ENCODE peak calls at places on chromosomes 6 and 20, in four cellular contexts. J, R, A and O are unnamed samples.

GRCh38 chr20:5658897-5659296 is 91.3 kb upstream of the SHLD1 start:
- DNase-seq in R (no peak), A (peak), J (peak), O (no peak)

GRCh38 chr20:9344080-9344920 is 170.1 kb upstream of the LAMP5 start:
- DNase-seq in A (no peak), J (no peak), R (no peak), O (no peak)

GRCh38 chr6:158531566-158531965 is 28.3 kb upstream of the TMEM181 start:
- DNase-seq in R (no peak), J (no peak), A (no peak), O (no peak)

GRCh38 chr20:11540558-11540957 is 377.1 kb upstream of the BTBD3 start:
- DNase-seq in A (no peak), R (no peak), J (no peak), O (peak)

GRCh38 chr6:137471497-137471896 is 22.7 kb downstream of the OLIG3 start:
- DNase-seq in A (no peak), J (no peak), R (no peak), O (no peak)

GRCh38 chr6:113488812-113489685 is 368.1 kb upstream of the MARCKS start:
- DNase-seq in J (no peak), R (no peak), A (no peak), O (no peak)

GRCh38 chr20:6590891-6591679 is 176.4 kb upstream of the BMP2 start:
- DNase-seq in J (peak), A (no peak), R (peak), O (no peak)

GRCh38 chr6:48200874-48201273 is 89.9 kb upstream of the PTCHD4 start:
- DNase-seq in R (no peak), A (no peak), J (no peak), O (no peak)

GRCh38 chr6:24838081-24838480 is 39.4 kb upstream of the ARMH2 start:
- DNase-seq in A (no peak), R (no peak), J (no peak), O (no peak)

GRCh38 chr6:52497652-52498408 is 77.7 kb downstream of the EFHC1 start:
- DNase-seq in J (no peak), R (no peak), A (no peak), O (no peak)

GRCh38 chr6:41424370-41425058 is 89.1 kb downstream of the NCR2 start:
- DNase-seq in A (peak), J (peak), R (peak), O (peak)

GRCh38 chr20:48405909-48406308 is 421.9 kb downstream of the PREX1 start:
- DNase-seq in A (no peak), J (no peak), R (no peak), O (peak)

GRCh38 chr6:129882510-129883023 is 21.5 kb upstream of the TMEM244 start:
- DNase-seq in A (no peak), J (no peak), R (no peak), O (no peak)

GRCh38 chr20:24648481-24648880 is 179.1 kb downstream of the SYNDIG1 start:
- DNase-seq in R (no peak), J (no peak), A (no peak), O (no peak)

GRCh38 chr20:51062065-51062464 is 39.2 kb upstream of the KCNG1 start:
- DNase-seq in R (no peak), A (no peak), J (no peak), O (no peak)

GRCh38 chr20:14879020-14879697 is 541.7 kb upstream of the FLRT3 start:
- DNase-seq in A (no peak), J (peak), R (no peak), O (no peak)

GRCh38 chr6:128807577-128807976 is 75.4 kb upstream of the LAMA2 start:
- DNase-seq in A (peak), J (peak), R (peak), O (no peak)

GRCh38 chr20:63738687-63739128 is 868 bp upstream of the SLC2A4RG start:
- DNase-seq in A (peak), R (no peak), J (no peak), O (no peak)

GRCh38 chr6:40788661-40789111 is 201.5 kb upstream of the LRFN2 start:
- DNase-seq in A (no peak), R (no peak), J (no peak), O (no peak)

GRCh38 chr6:159946912-159947311 is 22.0 kb upstream of the IGF2R start:
- DNase-seq in J (no peak), R (no peak), A (no peak), O (no peak)

GRCh38 chr6:36616888-36617521 is 22.8 kb downstream of the SRSF3 start:
- DNase-seq in J (no peak), A (no peak), R (no peak), O (no peak)

GRCh38 chr6:99458319-99458718 is 33.2 kb upstream of the PNISR start:
- DNase-seq in J (peak), R (peak), A (no peak), O (peak)

GRCh38 chr6:13873288-13874190 is 51.2 kb upstream of the RNF182 start:
- DNase-seq in A (peak), R (peak), J (no peak), O (no peak)

GRCh38 chr6:68975064-68975463 is 340.0 kb downstream of the ADGRB3 start:
- DNase-seq in J (peak), A (peak), R (no peak), O (no peak)

GRCh38 chr6:124197148-124197547 is 393.5 kb downstream of the NKAIN2 start:
- DNase-seq in R (no peak), A (no peak), J (no peak), O (no peak)

GRCh38 chr6:139982652-139983051 is 608.2 kb upstream of the CITED2 start:
- DNase-seq in J (peak), R (no peak), A (no peak), O (peak)

GRCh38 chr20:63188641-63189321 is 27.1 kb downstream of the YTHDF1 start:
- DNase-seq in J (no peak), A (no peak), R (no peak), O (no peak)

GRCh38 chr20:13910492-13910891 is 79.9 kb downstream of the SEL1L2 start:
- DNase-seq in R (no peak), A (no peak), J (peak), O (no peak)

GRCh38 chr6:148869589-148869988 is 122.8 kb downstream of the UST start:
- DNase-seq in J (peak), R (peak), A (no peak), O (no peak)

GRCh38 chr6:10315034-10315433 is 99.8 kb downstream of the TFAP2A start:
- DNase-seq in R (no peak), A (no peak), J (peak), O (peak)

GRCh38 chr20:50695144-50695872 is 4.0 kb upstream of the RIPOR3 start:
- DNase-seq in A (no peak), J (peak), R (no peak), O (no peak)

GRCh38 chr6:74971631-74972030 is 234.2 kb downstream of the COL12A1 start:
- DNase-seq in A (no peak), R (no peak), J (no peak), O (no peak)

GRCh38 chr20:50774515-50774914 is 20.3 kb upstream of the BCAS4 start:
- DNase-seq in J (no peak), R (no peak), A (no peak), O (no peak)

GRCh38 chr20:37534401-37535157 is 6.9 kb upstream of the BLCAP start:
- DNase-seq in J (peak), A (peak), R (peak), O (peak)